ENCODE peak calls at places on chromosomes 16 and 17, in six cellular contexts. Q is AG04450, F is dorsolateral prefrontal cortex, V is cardiac muscle cell, N is GM13977, D is heart left ventricle. B is an unnamed sample.

GRCh38 chr17:75899353-75899752 is 2.6 kb upstream of the TRIM65 start:
- DNase-seq in Q (no peak), F (no peak), V (no peak), N (no peak), D (no peak), B (no peak)

GRCh38 chr16:20868890-20869289 is 31.3 kb downstream of the DCUN1D3 start:
- DNase-seq in Q (no peak), F (peak), V (peak), N (no peak), D (peak), B (no peak)

GRCh38 chr16:73057369-73058210 is 9.7 kb upstream of the ZFHX3 start:
- DNase-seq in Q (no peak), F (no peak), V (peak), N (peak), D (no peak), B (peak)

GRCh38 chr16:28309811-28310311 is 17.5 kb downstream of the SBK1 start:
- DNase-seq in Q (no peak), F (no peak), V (no peak), N (no peak), D (peak), B (no peak)

GRCh38 chr16:81539009-81539820 is 94.6 kb downstream of the CMIP start:
- DNase-seq in Q (no peak), F (no peak), V (no peak), N (no peak), D (no peak), B (no peak)

GRCh38 chr17:12584727-12585126 is 81.0 kb upstream of the MYOCD start:
- DNase-seq in Q (no peak), F (no peak), V (no peak), N (no peak), D (no peak), B (no peak)

GRCh38 chr16:55056585-55057520 is 126.2 kb downstream of the IRX5 start:
- DNase-seq in Q (no peak), F (no peak), V (peak), N (no peak), D (no peak), B (no peak)

GRCh38 chr16:80803341-80804060 is 897 bp downstream of the CDYL2 start:
- DNase-seq in Q (no peak), F (no peak), V (peak), N (peak), D (peak), B (peak)

GRCh38 chr16:65125322-65125721 is 3.5 kb upstream of the CDH11 start:
- DNase-seq in Q (no peak), F (no peak), V (no peak), N (no peak), D (no peak), B (no peak)

GRCh38 chr17:21453144-21453982 is 77.2 kb downstream of the KCNJ12 start:
- DNase-seq in Q (no peak), F (no peak), V (no peak), N (no peak), D (no peak), B (no peak)

GRCh38 chr16:9595393-9595792 is 503.9 kb downstream of the HAPSTR1 start:
- DNase-seq in Q (no peak), F (no peak), V (no peak), N (no peak), D (no peak), B (no peak)

GRCh38 chr16:1971678-1972489 is at the start of gene TBL3:
- DNase-seq in Q (peak), F (peak), V (peak), N (peak), D (peak), B (peak)

GRCh38 chr17:35094902-35095301 is 24.8 kb downstream of the RAD51D start:
- DNase-seq in Q (peak), F (no peak), V (no peak), N (no peak), D (no peak), B (no peak)

GRCh38 chr17:2084766-2085647 is 30.1 kb downstream of the HIC1 start:
- DNase-seq in Q (peak), F (no peak), V (no peak), N (no peak), D (no peak), B (no peak)

GRCh38 chr17:64978138-64978537 is 58.9 kb upstream of the LRRC37A3 start:
- DNase-seq in Q (no peak), F (no peak), V (no peak), N (no peak), D (no peak), B (no peak)

GRCh38 chr16:56300901-56301351 is 109.6 kb downstream of the GNAO1 start:
- DNase-seq in Q (no peak), F (no peak), V (no peak), N (no peak), D (no peak), B (no peak)

GRCh38 chr17:1076299-1076981 is 79.5 kb downstream of the TIMM22 start:
- DNase-seq in Q (no peak), F (no peak), V (peak), N (no peak), D (peak), B (no peak)

GRCh38 chr17:1597861-1598342 is 30.7 kb downstream of the SLC43A2 start:
- DNase-seq in Q (no peak), F (no peak), V (no peak), N (no peak), D (no peak), B (no peak)

GRCh38 chr16:25692734-25693508 is 1.2 kb downstream of the HS3ST4 start:
- DNase-seq in Q (no peak), F (no peak), V (peak), N (peak), D (no peak), B (peak)

GRCh38 chr17:79296290-79296689 is 221.7 kb downstream of the ENGASE start:
- DNase-seq in Q (no peak), F (no peak), V (no peak), N (no peak), D (no peak), B (no peak)

GRCh38 chr17:231966-232807 is 50.7 kb upstream of the DOC2B start:
- DNase-seq in Q (no peak), F (no peak), V (no peak), N (no peak), D (peak), B (peak)

GRCh38 chr16:50539822-50540710 is 8.1 kb upstream of the NKD1 start:
- DNase-seq in Q (no peak), F (peak), V (no peak), N (no peak), D (no peak), B (no peak)

GRCh38 chr17:10172241-10172741 is 26.1 kb downstream of the GAS7 start:
- DNase-seq in Q (no peak), F (no peak), V (no peak), N (no peak), D (no peak), B (no peak)

GRCh38 chr17:9294661-9295210 is 273.4 kb downstream of the NTN1 start:
- DNase-seq in Q (no peak), F (no peak), V (no peak), N (no peak), D (no peak), B (no peak)

GRCh38 chr17:6796887-6797490 is 21.0 kb downstream of the FBXO39 start:
- DNase-seq in Q (no peak), F (no peak), V (no peak), N (no peak), D (no peak), B (no peak)

GRCh38 chr16:769201-769769 is 8.8 kb downstream of the MSLN start:
- DNase-seq in Q (no peak), F (no peak), V (no peak), N (no peak), D (no peak), B (no peak)

GRCh38 chr16:88936008-88936912 is 40.7 kb downstream of the CBFA2T3 start:
- DNase-seq in Q (no peak), F (no peak), V (no peak), N (no peak), D (peak), B (peak)

GRCh38 chr17:19727466-19728113 is 11.2 kb upstream of the SLC47A2 start:
- DNase-seq in Q (peak), F (peak), V (no peak), N (no peak), D (peak), B (no peak)

GRCh38 chr16:61581417-61582046 is 454.7 kb downstream of the CDH8 start:
- DNase-seq in Q (no peak), F (no peak), V (no peak), N (no peak), D (peak), B (no peak)

GRCh38 chr17:34988644-34989043 is 8.3 kb downstream of the LIG3 start:
- DNase-seq in Q (no peak), F (no peak), V (no peak), N (no peak), D (no peak), B (no peak)

GRCh38 chr16:50295541-50296132 is 29.3 kb downstream of the ADCY7 start:
- DNase-seq in Q (no peak), F (no peak), V (no peak), N (no peak), D (peak), B (no peak)

GRCh38 chr16:49075709-49076108 is 205.9 kb downstream of the CBLN1 start:
- DNase-seq in Q (no peak), F (no peak), V (no peak), N (no peak), D (no peak), B (no peak)

GRCh38 chr17:42494673-42495072 is 36.0 kb downstream of the ATP6V0A1 start:
- DNase-seq in Q (no peak), F (no peak), V (no peak), N (no peak), D (no peak), B (no peak)

GRCh38 chr17:56679148-56679766 is 85.8 kb downstream of the NOG start:
- DNase-seq in Q (no peak), F (no peak), V (peak), N (peak), D (no peak), B (peak)

GRCh38 chr17:33112763-33113162 is 121.1 kb downstream of the SPACA3 start:
- DNase-seq in Q (no peak), F (no peak), V (no peak), N (no peak), D (no peak), B (no peak)

GRCh38 chr16:47477680-47478079 is 16.5 kb downstream of the PHKB start:
- DNase-seq in Q (no peak), F (no peak), V (no peak), N (no peak), D (no peak), B (no peak)

GRCh38 chr16:87965973-87966667 is 14.9 kb downstream of the BANP start:
- DNase-seq in Q (no peak), F (no peak), V (no peak), N (no peak), D (no peak), B (no peak)

GRCh38 chr16:53404959-53405358 is 29.3 kb upstream of the RBL2 start:
- DNase-seq in Q (no peak), F (no peak), V (no peak), N (no peak), D (no peak), B (no peak)

GRCh38 chr17:21289902-21290571 is 5.5 kb downstream of the MAP2K3 start:
- DNase-seq in Q (no peak), F (no peak), V (no peak), N (no peak), D (peak), B (no peak)

GRCh38 chr16:85565796-85566501 is 47.2 kb upstream of the GSE1 start:
- DNase-seq in Q (no peak), F (no peak), V (no peak), N (no peak), D (no peak), B (no peak)

GRCh38 chr16:85563031-85563430 is 50.1 kb upstream of the GSE1 start:
- DNase-seq in Q (no peak), F (no peak), V (no peak), N (no peak), D (no peak), B (no peak)

GRCh38 chr16:85565340-85565739 is 47.8 kb upstream of the GSE1 start:
- DNase-seq in Q (no peak), F (no peak), V (no peak), N (no peak), D (no peak), B (no peak)

GRCh38 chr16:85563515-85564276 is 49.4 kb upstream of the GSE1 start:
- DNase-seq in Q (no peak), F (no peak), V (no peak), N (no peak), D (peak), B (no peak)

DNA sequence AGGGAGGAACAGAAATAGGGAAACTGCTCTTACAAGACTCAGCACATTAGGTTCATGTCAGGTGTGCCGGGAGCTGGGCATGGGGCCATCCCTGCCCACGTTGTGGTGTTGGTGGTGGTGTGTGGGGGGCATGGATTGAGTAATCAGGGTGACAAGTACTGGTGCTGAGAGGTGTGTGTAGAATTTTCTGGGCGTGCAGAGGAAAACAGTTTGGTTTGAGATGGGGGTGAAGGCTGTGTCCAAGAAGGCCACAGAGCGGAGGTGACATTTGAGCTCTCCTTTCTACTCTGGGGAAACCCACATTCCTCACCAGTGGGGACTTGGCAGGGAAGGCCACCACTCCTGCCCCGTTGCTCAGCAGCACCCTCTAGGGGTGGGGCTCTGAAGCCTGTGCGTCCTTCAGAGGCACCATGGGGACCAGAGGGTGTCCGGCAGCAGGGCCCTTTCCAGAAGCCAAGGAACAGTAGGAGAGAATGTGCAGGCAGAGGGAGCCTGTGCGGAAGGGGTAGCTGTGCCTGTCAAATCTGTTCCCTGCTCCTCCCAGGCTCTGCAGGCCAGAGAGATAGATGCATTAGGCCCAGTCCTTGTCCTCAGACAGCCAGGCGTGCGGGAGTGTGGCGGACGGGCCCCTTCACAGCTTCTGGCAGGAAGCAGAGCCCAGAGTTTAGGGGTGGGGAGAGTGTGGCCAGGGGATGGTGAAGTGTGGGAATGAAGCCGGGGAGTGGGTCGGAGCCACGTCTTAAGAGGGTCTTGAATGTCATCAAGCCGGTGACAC is 48.7 kb upstream of the GSE1 start:
- DNase-seq in Q (no peak), F (no peak), V (no peak), N (peak), D (no peak), B (no peak)
- TF ChIP-seq CTCF in Q (peak), F (no peak), V (peak), N (peak), D (no peak), B (peak)

GRCh38 chr16:58753711-58754134 is 19.6 kb upstream of the GOT2 start:
- DNase-seq in Q (no peak), F (no peak), V (no peak), N (no peak), D (no peak), B (no peak)

GRCh38 chr16:58755989-58756649 is 22.0 kb upstream of the GOT2 start:
- DNase-seq in Q (peak), F (peak), V (peak), N (peak), D (peak), B (peak)

GRCh38 chr16:58756650-58757332 is 22.7 kb upstream of the GOT2 start:
- DNase-seq in Q (no peak), F (no peak), V (no peak), N (no peak), D (no peak), B (no peak)
- TF ChIP-seq CTCF in Q (no peak), F (no peak), V (no peak), N (no peak), D (no peak), B (no peak)

GRCh38 chr17:60743812-60744211 is 66.2 kb downstream of the BCAS3 start:
- DNase-seq in Q (peak), F (no peak), V (peak), N (no peak), D (no peak), B (no peak)

GRCh38 chr17:60743282-60743681 is 65.6 kb downstream of the BCAS3 start:
- DNase-seq in Q (no peak), F (no peak), V (no peak), N (no peak), D (no peak), B (no peak)

GRCh38 chr17:60747069-60747808 is 69.6 kb downstream of the BCAS3 start:
- DNase-seq in Q (no peak), F (no peak), V (no peak), N (no peak), D (no peak), B (no peak)

GRCh38 chr17:60744355-60744958 is 66.8 kb downstream of the BCAS3 start:
- DNase-seq in Q (no peak), F (no peak), V (no peak), N (no peak), D (no peak), B (no peak)

DNA sequence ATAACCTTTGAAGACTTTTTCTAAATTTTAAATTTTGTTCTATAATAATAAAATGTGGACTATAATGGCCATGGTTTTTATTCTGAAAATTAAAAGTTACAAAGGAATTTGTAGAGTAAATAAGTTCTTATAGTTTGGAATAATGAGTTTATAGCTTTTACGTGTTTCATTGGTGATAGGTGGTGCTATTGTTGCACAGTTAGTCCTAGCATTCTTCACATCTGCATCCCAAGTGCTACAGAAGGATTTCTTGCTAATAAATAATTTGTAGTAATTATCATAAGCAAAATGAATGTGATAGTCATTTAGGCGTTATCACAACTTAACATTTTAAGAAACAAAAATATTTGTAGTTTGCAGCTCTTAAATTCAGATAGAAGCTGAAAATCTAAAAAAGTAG is 67.9 kb downstream of the BCAS3 start:
- DNase-seq in Q (no peak), F (no peak), V (no peak), N (no peak), D (no peak), B (no peak)
- TF ChIP-seq CTCF in Q (peak), F (peak), V (no peak), N (no peak), D (no peak), B (no peak)

GRCh38 chr17:57832299-57832698 is 17.5 kb downstream of the MRPS23 start:
- DNase-seq in Q (no peak), F (no peak), V (no peak), N (no peak), D (no peak), B (no peak)

GRCh38 chr17:57835333-57835900 is 14.4 kb downstream of the MRPS23 start:
- DNase-seq in Q (no peak), F (no peak), V (no peak), N (no peak), D (no peak), B (no peak)

GRCh38 chr17:57832711-57833596 is 16.9 kb downstream of the MRPS23 start:
- DNase-seq in Q (peak), F (peak), V (peak), N (peak), D (peak), B (peak)

GRCh38 chr17:57834146-57834741 is 15.6 kb downstream of the MRPS23 start:
- DNase-seq in Q (no peak), F (peak), V (no peak), N (no peak), D (peak), B (no peak)

DNA sequence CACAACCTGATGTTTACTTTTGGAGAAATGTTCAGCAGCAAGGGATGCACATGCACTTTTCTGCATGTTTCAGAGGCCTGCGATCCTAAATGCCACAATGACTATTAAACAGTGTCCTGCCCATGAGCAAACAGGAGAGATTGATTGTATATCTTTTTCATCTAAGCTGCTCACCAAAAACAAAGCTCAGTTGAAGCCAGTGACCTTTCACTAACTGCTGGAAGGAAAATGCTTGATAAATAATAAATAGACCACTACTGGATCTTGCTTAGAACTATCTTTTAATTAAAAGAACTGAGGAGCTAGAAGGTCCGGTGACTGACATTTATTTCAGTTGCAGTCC is 16.3 kb downstream of the MRPS23 start:
- DNase-seq in Q (no peak), F (no peak), V (no peak), N (no peak), D (no peak), B (no peak)
- TF ChIP-seq CTCF in Q (no peak), F (peak), V (no peak), N (no peak), D (no peak), B (no peak)

GRCh38 chr17:39461113-39461910 is at the start of gene CDK12:
- DNase-seq in Q (peak), F (peak), V (peak), N (peak), D (peak), B (peak)
- TF ChIP-seq CTCF in Q (no peak), F (peak), V (no peak), N (no peak), D (no peak), B (no peak)

DNA sequence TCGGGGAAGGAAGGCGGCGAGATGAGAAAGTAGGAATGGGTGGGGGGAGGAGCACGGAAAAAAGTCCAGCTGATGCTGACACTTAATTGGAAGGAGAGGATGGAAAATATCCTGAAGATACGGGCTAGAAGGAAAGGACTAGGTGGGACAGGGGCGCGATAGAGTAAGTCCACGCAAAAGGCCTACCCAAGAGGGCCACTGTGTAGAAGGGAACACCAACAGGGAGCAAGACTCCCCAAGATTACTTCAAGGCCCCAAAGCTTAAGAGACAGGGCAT is 757 bp downstream of the APPBP2 start:
- DNase-seq in Q (no peak), F (no peak), V (peak), N (no peak), D (no peak), B (no peak)
- TF ChIP-seq CTCF in Q (no peak), F (no peak), V (no peak), N (no peak), D (no peak), B (no peak)